ENCODE peak calls at places on chromosomes 12 and 14, in eight cellular contexts. One of them, this sample, is unnamed.

GRCh38 chr12:124824195-124824594 is 39.5 kb downstream of the SCARB1 start:
- DNase-seq in mesothelial cell of epicardium: no peak
- DNase-seq in dorsolateral prefrontal cortex: no peak
- DNase-seq in activated naive CD8-positive, alpha-beta T cell treated with anti-CD3 and anti-CD28 coated beads, Interleukin-2, amount 50 U/mL, for 16 hours: no peak
- DNase-seq in lung: no peak
- DNase-seq in mammary epithelial cell: no peak
- DNase-seq in foreskin melanocyte: no peak
- DNase-seq in left ventricle myocardium inferior: no peak
- DNase-seq in this sample: no peak

GRCh38 chr14:52473557-52473956 is 78.7 kb downstream of the TXNDC16 start:
- DNase-seq in mesothelial cell of epicardium: no peak
- DNase-seq in dorsolateral prefrontal cortex: no peak
- DNase-seq in activated naive CD8-positive, alpha-beta T cell treated with anti-CD3 and anti-CD28 coated beads, Interleukin-2, amount 50 U/mL, for 16 hours: no peak
- DNase-seq in lung: no peak
- DNase-seq in mammary epithelial cell: peak
- DNase-seq in foreskin melanocyte: no peak
- DNase-seq in left ventricle myocardium inferior: no peak
- DNase-seq in this sample: no peak

GRCh38 chr12:127677537-127678131 is 589.3 kb upstream of the TMEM132C start:
- DNase-seq in mesothelial cell of epicardium: peak
- DNase-seq in dorsolateral prefrontal cortex: peak
- DNase-seq in activated naive CD8-positive, alpha-beta T cell treated with anti-CD3 and anti-CD28 coated beads, Interleukin-2, amount 50 U/mL, for 16 hours: no peak
- DNase-seq in lung: peak
- DNase-seq in mammary epithelial cell: peak
- DNase-seq in foreskin melanocyte: peak
- DNase-seq in left ventricle myocardium inferior: peak
- DNase-seq in this sample: peak

GRCh38 chr12:19458733-19459132 is 19.4 kb downstream of the AEBP2 start:
- DNase-seq in mesothelial cell of epicardium: no peak
- DNase-seq in dorsolateral prefrontal cortex: no peak
- DNase-seq in activated naive CD8-positive, alpha-beta T cell treated with anti-CD3 and anti-CD28 coated beads, Interleukin-2, amount 50 U/mL, for 16 hours: no peak
- DNase-seq in lung: no peak
- DNase-seq in mammary epithelial cell: no peak
- DNase-seq in foreskin melanocyte: no peak
- DNase-seq in left ventricle myocardium inferior: no peak
- DNase-seq in this sample: no peak

GRCh38 chr12:32569256-32569655 is 109.8 kb upstream of the DNM1L start:
- DNase-seq in mesothelial cell of epicardium: no peak
- DNase-seq in dorsolateral prefrontal cortex: no peak
- DNase-seq in activated naive CD8-positive, alpha-beta T cell treated with anti-CD3 and anti-CD28 coated beads, Interleukin-2, amount 50 U/mL, for 16 hours: no peak
- DNase-seq in lung: no peak
- DNase-seq in mammary epithelial cell: no peak
- DNase-seq in foreskin melanocyte: no peak
- DNase-seq in left ventricle myocardium inferior: no peak
- DNase-seq in this sample: no peak

GRCh38 chr14:96051642-96052540 is 12.7 kb downstream of the C14orf132 start:
- DNase-seq in mesothelial cell of epicardium: peak
- DNase-seq in dorsolateral prefrontal cortex: no peak
- DNase-seq in activated naive CD8-positive, alpha-beta T cell treated with anti-CD3 and anti-CD28 coated beads, Interleukin-2, amount 50 U/mL, for 16 hours: no peak
- DNase-seq in lung: no peak
- DNase-seq in mammary epithelial cell: peak
- DNase-seq in foreskin melanocyte: no peak
- DNase-seq in left ventricle myocardium inferior: no peak
- DNase-seq in this sample: peak

GRCh38 chr12:62799126-62799736 is 135.7 kb downstream of the PPM1H start:
- DNase-seq in mesothelial cell of epicardium: peak
- DNase-seq in dorsolateral prefrontal cortex: no peak
- DNase-seq in activated naive CD8-positive, alpha-beta T cell treated with anti-CD3 and anti-CD28 coated beads, Interleukin-2, amount 50 U/mL, for 16 hours: peak
- DNase-seq in lung: peak
- DNase-seq in mammary epithelial cell: peak
- DNase-seq in foreskin melanocyte: peak
- DNase-seq in left ventricle myocardium inferior: no peak
- DNase-seq in this sample: peak

GRCh38 chr12:117212563-117213190 is 22.4 kb upstream of the FBXO21 start:
- DNase-seq in mesothelial cell of epicardium: peak
- DNase-seq in dorsolateral prefrontal cortex: peak
- DNase-seq in activated naive CD8-positive, alpha-beta T cell treated with anti-CD3 and anti-CD28 coated beads, Interleukin-2, amount 50 U/mL, for 16 hours: peak
- DNase-seq in lung: peak
- DNase-seq in mammary epithelial cell: peak
- DNase-seq in foreskin melanocyte: peak
- DNase-seq in left ventricle myocardium inferior: peak
- DNase-seq in this sample: peak

GRCh38 chr12:96219700-96220206 is 25.6 kb downstream of the ELK3 start:
- DNase-seq in mesothelial cell of epicardium: no peak
- DNase-seq in dorsolateral prefrontal cortex: no peak
- DNase-seq in activated naive CD8-positive, alpha-beta T cell treated with anti-CD3 and anti-CD28 coated beads, Interleukin-2, amount 50 U/mL, for 16 hours: no peak
- DNase-seq in lung: peak
- DNase-seq in mammary epithelial cell: peak
- DNase-seq in foreskin melanocyte: no peak
- DNase-seq in left ventricle myocardium inferior: no peak
- DNase-seq in this sample: no peak

GRCh38 chr12:69904761-69905160 is 79.7 kb downstream of the MYRFL start:
- DNase-seq in mesothelial cell of epicardium: no peak
- DNase-seq in dorsolateral prefrontal cortex: no peak
- DNase-seq in activated naive CD8-positive, alpha-beta T cell treated with anti-CD3 and anti-CD28 coated beads, Interleukin-2, amount 50 U/mL, for 16 hours: no peak
- DNase-seq in lung: no peak
- DNase-seq in mammary epithelial cell: no peak
- DNase-seq in foreskin melanocyte: no peak
- DNase-seq in left ventricle myocardium inferior: no peak
- DNase-seq in this sample: no peak

GRCh38 chr12:105740970-105741725 is 397.6 kb downstream of the NUAK1 start:
- DNase-seq in mesothelial cell of epicardium: no peak
- DNase-seq in dorsolateral prefrontal cortex: peak
- DNase-seq in activated naive CD8-positive, alpha-beta T cell treated with anti-CD3 and anti-CD28 coated beads, Interleukin-2, amount 50 U/mL, for 16 hours: no peak
- DNase-seq in lung: no peak
- DNase-seq in mammary epithelial cell: no peak
- DNase-seq in foreskin melanocyte: no peak
- DNase-seq in left ventricle myocardium inferior: peak
- DNase-seq in this sample: no peak

GRCh38 chr12:127785936-127786335 is 481.0 kb upstream of the TMEM132C start:
- DNase-seq in mesothelial cell of epicardium: no peak
- DNase-seq in dorsolateral prefrontal cortex: no peak
- DNase-seq in activated naive CD8-positive, alpha-beta T cell treated with anti-CD3 and anti-CD28 coated beads, Interleukin-2, amount 50 U/mL, for 16 hours: no peak
- DNase-seq in lung: no peak
- DNase-seq in mammary epithelial cell: no peak
- DNase-seq in foreskin melanocyte: no peak
- DNase-seq in left ventricle myocardium inferior: no peak
- DNase-seq in this sample: no peak

GRCh38 chr12:131444220-131445164 is 266.4 kb upstream of the SFSWAP start:
- DNase-seq in mesothelial cell of epicardium: peak
- DNase-seq in dorsolateral prefrontal cortex: no peak
- DNase-seq in activated naive CD8-positive, alpha-beta T cell treated with anti-CD3 and anti-CD28 coated beads, Interleukin-2, amount 50 U/mL, for 16 hours: no peak
- DNase-seq in lung: no peak
- DNase-seq in mammary epithelial cell: no peak
- DNase-seq in foreskin melanocyte: no peak
- DNase-seq in left ventricle myocardium inferior: no peak
- DNase-seq in this sample: no peak

GRCh38 chr12:90842477-90842876 is 112.5 kb downstream of the CCER1 start:
- DNase-seq in mesothelial cell of epicardium: no peak
- DNase-seq in dorsolateral prefrontal cortex: no peak
- DNase-seq in activated naive CD8-positive, alpha-beta T cell treated with anti-CD3 and anti-CD28 coated beads, Interleukin-2, amount 50 U/mL, for 16 hours: no peak
- DNase-seq in lung: no peak
- DNase-seq in mammary epithelial cell: peak
- DNase-seq in foreskin melanocyte: no peak
- DNase-seq in left ventricle myocardium inferior: no peak
- DNase-seq in this sample: no peak

GRCh38 chr14:31096255-31096654 is 70.1 kb upstream of the STRN3 start:
- DNase-seq in mesothelial cell of epicardium: no peak
- DNase-seq in dorsolateral prefrontal cortex: no peak
- DNase-seq in activated naive CD8-positive, alpha-beta T cell treated with anti-CD3 and anti-CD28 coated beads, Interleukin-2, amount 50 U/mL, for 16 hours: no peak
- DNase-seq in lung: no peak
- DNase-seq in mammary epithelial cell: peak
- DNase-seq in foreskin melanocyte: peak
- DNase-seq in left ventricle myocardium inferior: no peak
- DNase-seq in this sample: no peak

GRCh38 chr12:78343657-78344056 is 513.0 kb downstream of the NAV3 start:
- DNase-seq in mesothelial cell of epicardium: no peak
- DNase-seq in dorsolateral prefrontal cortex: no peak
- DNase-seq in activated naive CD8-positive, alpha-beta T cell treated with anti-CD3 and anti-CD28 coated beads, Interleukin-2, amount 50 U/mL, for 16 hours: no peak
- DNase-seq in lung: no peak
- DNase-seq in mammary epithelial cell: no peak
- DNase-seq in foreskin melanocyte: no peak
- DNase-seq in left ventricle myocardium inferior: no peak
- DNase-seq in this sample: no peak

GRCh38 chr12:41188058-41188840 is at the start of gene PDZRN4:
- DNase-seq in mesothelial cell of epicardium: peak
- DNase-seq in dorsolateral prefrontal cortex: no peak
- DNase-seq in activated naive CD8-positive, alpha-beta T cell treated with anti-CD3 and anti-CD28 coated beads, Interleukin-2, amount 50 U/mL, for 16 hours: no peak
- DNase-seq in lung: no peak
- DNase-seq in mammary epithelial cell: peak
- DNase-seq in foreskin melanocyte: peak
- DNase-seq in left ventricle myocardium inferior: no peak
- DNase-seq in this sample: no peak

GRCh38 chr14:103739793-103740501 is 24.3 kb downstream of the ZFYVE21 start:
- DNase-seq in mesothelial cell of epicardium: no peak
- DNase-seq in dorsolateral prefrontal cortex: no peak
- DNase-seq in activated naive CD8-positive, alpha-beta T cell treated with anti-CD3 and anti-CD28 coated beads, Interleukin-2, amount 50 U/mL, for 16 hours: no peak
- DNase-seq in lung: no peak
- DNase-seq in mammary epithelial cell: no peak
- DNase-seq in foreskin melanocyte: no peak
- DNase-seq in left ventricle myocardium inferior: no peak
- DNase-seq in this sample: no peak

GRCh38 chr12:12017798-12018197 is 52.9 kb upstream of the BCL2L14 start:
- DNase-seq in mesothelial cell of epicardium: no peak
- DNase-seq in dorsolateral prefrontal cortex: no peak
- DNase-seq in activated naive CD8-positive, alpha-beta T cell treated with anti-CD3 and anti-CD28 coated beads, Interleukin-2, amount 50 U/mL, for 16 hours: no peak
- DNase-seq in lung: no peak
- DNase-seq in mammary epithelial cell: no peak
- DNase-seq in foreskin melanocyte: no peak
- DNase-seq in left ventricle myocardium inferior: no peak
- DNase-seq in this sample: no peak

This sample was measured in HuH-7.